ENCODE peak calls at places on chromosomes 2 and 18, in ten cellular contexts. I, A, D, V, K, P, B, Q, U and F are unnamed samples.

GRCh38 chr2:201992960-201993359 is 40.7 kb upstream of the FZD7 start:
- DNase-seq in I (no peak), A (no peak), D (no peak), V (no peak), K (no peak), P (no peak), B (no peak), Q (no peak), U (no peak), F (no peak)

GRCh38 chr2:193502363-193503035 is 1307.8 kb upstream of the TMEFF2 start:
- DNase-seq in I (no peak), A (no peak), D (no peak), V (no peak), K (peak; percentile 96), P (no peak), B (no peak), Q (no peak), U (no peak), F (no peak)

GRCh38 chr18:57819671-57820460 is 16.8 kb upstream of the ATP8B1 start:
- DNase-seq in I (peak; percentile 86), A (peak; percentile 93), D (no peak), V (no peak), K (no peak), P (no peak), B (peak; percentile 90), Q (no peak), U (peak; percentile 71), F (no peak)

GRCh38 chr2:28586864-28587263 is 91.0 kb downstream of the PLB1 start:
- DNase-seq in I (no peak), A (no peak), D (peak; percentile 73), V (no peak), K (no peak), P (peak; percentile 51), B (no peak), Q (no peak), U (no peak), F (no peak)

GRCh38 chr2:109270758-109271305 is 141.8 kb downstream of the SH3RF3 start:
- DNase-seq in I (no peak), A (no peak), D (no peak), V (no peak), K (no peak), P (no peak), B (no peak), Q (no peak), U (no peak), F (no peak)

GRCh38 chr2:69490486-69490885 is 53.3 kb upstream of the NFU1 start:
- DNase-seq in I (no peak), A (no peak), D (no peak), V (no peak), K (no peak), P (no peak), B (no peak), Q (peak; percentile 19), U (no peak), F (no peak)

GRCh38 chr2:27501042-27501441 is 4.4 kb downstream of the GCKR start:
- DNase-seq in I (peak; percentile 63), A (peak; percentile 89), D (no peak), V (no peak), K (no peak), P (no peak), B (no peak), Q (no peak), U (no peak), F (no peak)

GRCh38 chr2:61922714-61923113 is 17.2 kb downstream of the COMMD1 start:
- DNase-seq in I (no peak), A (no peak), D (no peak), V (no peak), K (no peak), P (no peak), B (no peak), Q (no peak), U (no peak), F (no peak)

GRCh38 chr2:218400930-218401833 is 1.5 kb downstream of the CTDSP1 start:
- DNase-seq in I (no peak), A (peak; percentile 54), D (no peak), V (no peak), K (peak; percentile 41), P (no peak), B (no peak), Q (no peak), U (peak; percentile 95), F (no peak)

GRCh38 chr2:32479224-32479623 is 122.4 kb downstream of the BIRC6 start:
- DNase-seq in I (no peak), A (no peak), D (no peak), V (no peak), K (no peak), P (no peak), B (peak; percentile 13), Q (no peak), U (no peak), F (no peak)

GRCh38 chr2:205908491-205909193 is 177.3 kb downstream of the INO80D start:
- DNase-seq in I (no peak), A (no peak), D (no peak), V (no peak), K (no peak), P (no peak), B (no peak), Q (no peak), U (no peak), F (no peak)